ENCODE peak calls at places on chromosomes 5 and 9, in six cellular contexts. H, B, E, O, Y and X are unnamed samples.

GRCh38 chr9:83583151-83584014 is 39.6 kb upstream of the IDNK start:
- DNase-seq in H (peak; percentile 16), B (peak; percentile 63), E (peak; percentile 61), O (peak; percentile 55), Y (peak; percentile 67), X (peak; percentile 75)

GRCh38 chr9:136079211-136079915 is 15.7 kb downstream of the NACC2 start:
- DNase-seq in H (no peak), B (no peak), E (peak; percentile 28), O (no peak), Y (no peak), X (no peak)

GRCh38 chr5:38258319-38259061 is at the start of gene EGFLAM:
- DNase-seq in H (no peak), B (no peak), E (peak; percentile 39), O (peak; percentile 20), Y (no peak), X (no peak)

GRCh38 chr9:136399176-136400037 is 563 bp downstream of the SNAPC4 start:
- DNase-seq in H (peak; percentile 35), B (no peak), E (peak; percentile 59), O (no peak), Y (peak; percentile 23), X (peak; percentile 19)

GRCh38 chr5:1800470-1801060 is 642 bp upstream of the NDUFS6 start:
- DNase-seq in H (peak; percentile 30), B (no peak), E (peak; percentile 58), O (peak; percentile 36), Y (no peak), X (no peak)

GRCh38 chr9:85262333-85262732 is 479.4 kb downstream of the AGTPBP1 start:
- DNase-seq in H (no peak), B (no peak), E (peak; percentile 54), O (no peak), Y (peak; percentile 6), X (no peak)

GRCh38 chr5:1958211-1959010 is 75.7 kb upstream of the IRX4 start:
- DNase-seq in H (no peak), B (no peak), E (no peak), O (no peak), Y (no peak), X (no peak)

GRCh38 chr9:655875-656274 is 185.6 kb upstream of the DMRT1 start:
- DNase-seq in H (no peak), B (peak; percentile 91), E (no peak), O (no peak), Y (peak; percentile 76), X (peak; percentile 6)

GRCh38 chr9:115443890-115444289 is 325.9 kb upstream of the TNC start:
- DNase-seq in H (no peak), B (no peak), E (no peak), O (no peak), Y (no peak), X (no peak)

GRCh38 chr9:95111716-95112115 is 205.8 kb downstream of the FANCC start:
- DNase-seq in H (no peak), B (no peak), E (no peak), O (no peak), Y (no peak), X (no peak)

GRCh38 chr5:142115937-142116614 is 7.5 kb downstream of the NDFIP1 start:
- DNase-seq in H (no peak), B (no peak), E (no peak), O (no peak), Y (peak; percentile 89), X (peak; percentile 22)

GRCh38 chr9:99350461-99350860 is 128.4 kb downstream of the SEC61B start:
- DNase-seq in H (no peak), B (no peak), E (no peak), O (no peak), Y (no peak), X (no peak)

GRCh38 chr9:99349870-99350269 is 127.8 kb downstream of the SEC61B start:
- DNase-seq in H (no peak), B (no peak), E (no peak), O (no peak), Y (no peak), X (no peak)

GRCh38 chr9:99352786-99353185 is 130.7 kb downstream of the SEC61B start:
- DNase-seq in H (no peak), B (no peak), E (no peak), O (no peak), Y (peak; percentile 91), X (no peak)

GRCh38 chr9:99353408-99353807 is 131.3 kb downstream of the SEC61B start:
- DNase-seq in H (no peak), B (no peak), E (peak; percentile 97), O (no peak), Y (peak; percentile 99), X (peak; percentile 90)

DNA sequence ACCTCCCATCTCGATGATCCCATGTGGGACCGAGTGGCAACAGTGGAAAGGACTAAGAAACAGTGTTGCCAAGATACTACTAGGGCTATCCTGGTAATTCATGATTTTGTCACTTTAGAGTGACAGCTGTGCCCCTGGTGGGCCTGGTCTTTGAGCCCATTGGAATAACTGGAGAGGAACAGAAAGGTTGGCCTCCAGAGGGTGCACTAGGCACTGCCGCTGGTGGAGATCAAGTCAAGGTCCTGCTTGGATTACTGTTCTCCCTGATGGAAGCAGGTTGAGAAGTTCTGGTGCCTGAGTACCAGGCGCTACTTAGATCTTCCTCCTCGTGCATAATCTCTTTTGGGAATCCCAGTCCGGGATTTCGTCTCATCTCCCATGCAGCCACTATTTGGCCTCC is 129.6 kb downstream of the SEC61B start:
- DNase-seq in H (no peak), B (no peak), E (no peak), O (no peak), Y (no peak), X (no peak)
- H3K4me3 ChIP-seq in H (no peak overlapping the region), B (no peak overlapping the region), E (no peak overlapping the region), O (no peak overlapping the region), Y (no peak overlapping the region), X (no peak overlapping the region)

GRCh38 chr5:81850932-81851331 is 100.0 kb upstream of the SSBP2 start:
- DNase-seq in H (no peak), B (no peak), E (peak; percentile 33), O (no peak), Y (no peak), X (no peak)
- H3K4me3 ChIP-seq in H (peak overlapping the region; percentile 55), B (no peak overlapping the region), E (peak overlapping the region; percentile 73), O (peak overlapping the region; percentile 44), Y (no peak overlapping the region), X (no peak overlapping the region)

DNA sequence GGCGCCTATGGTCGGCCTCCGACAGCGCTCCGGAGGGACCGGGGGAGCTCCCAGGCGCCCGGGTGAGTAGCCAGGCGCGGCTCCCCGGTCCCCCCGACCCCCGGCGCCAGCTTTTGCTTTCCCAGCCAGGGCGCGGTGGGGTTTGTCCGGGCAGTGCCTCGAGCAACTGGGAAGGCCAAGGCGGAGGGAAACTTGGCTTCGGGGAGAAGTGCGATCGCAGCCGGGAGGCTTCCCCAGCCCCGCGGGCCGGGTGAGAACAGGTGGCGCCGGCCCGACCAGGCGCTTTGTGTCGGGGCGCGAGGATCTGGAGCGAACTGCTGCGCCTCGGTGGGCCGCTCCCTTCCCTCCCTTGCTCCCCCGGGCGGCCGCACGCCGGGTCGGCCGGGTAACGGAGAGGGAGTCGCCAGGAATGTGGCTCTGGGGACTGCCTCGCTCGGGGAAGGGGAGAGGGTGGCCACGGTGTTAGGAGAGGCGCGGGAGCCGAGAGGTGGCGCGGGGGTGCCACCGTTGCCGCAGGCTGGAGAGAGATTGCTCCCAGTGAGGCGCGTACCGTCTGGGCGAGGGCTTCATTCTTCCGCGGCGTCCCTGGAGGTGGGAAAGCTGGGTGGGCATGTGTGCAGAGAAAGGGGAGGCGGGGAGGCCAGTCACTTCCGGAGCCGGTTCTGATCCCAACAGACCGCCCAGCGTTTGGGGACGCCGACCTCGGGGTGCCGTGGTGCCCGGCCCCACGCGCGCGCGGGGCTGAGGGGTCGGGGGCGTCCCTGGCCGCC is 564 bp downstream of the DAPK1 start:
- DNase-seq in H (no peak), B (no peak), E (peak; percentile 53), O (peak; percentile 57), Y (peak; percentile 8), X (no peak)
- H3K4me3 ChIP-seq in H (no peak overlapping the region), B (peak overlapping the region; percentile 51), E (peak overlapping the region; percentile 83), O (peak overlapping the region; percentile 88), Y (peak overlapping the region; percentile 34), X (peak overlapping the region; percentile 54)

DNA sequence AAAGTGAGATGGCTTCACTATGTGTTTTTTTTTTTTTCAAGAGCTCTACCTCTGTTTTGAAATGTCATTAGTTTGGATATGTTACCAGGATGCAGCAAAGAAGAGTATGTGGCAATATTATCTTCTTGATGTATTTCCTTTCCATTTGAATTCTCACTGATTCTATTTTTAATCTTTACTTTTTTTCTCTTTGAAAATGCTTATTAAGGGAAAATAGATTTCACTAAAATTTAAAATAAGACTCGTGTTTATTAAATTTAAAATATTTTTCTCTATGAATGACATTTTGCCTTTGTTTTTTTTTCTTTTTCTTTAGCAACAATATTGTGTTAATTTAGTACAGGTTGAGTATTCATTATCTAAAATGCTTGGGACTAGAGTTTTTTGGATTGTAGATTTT is 29.2 kb downstream of the TENT2 start:
- DNase-seq in H (no peak), B (no peak), E (no peak), O (no peak), Y (no peak), X (no peak)
- H3K4me3 ChIP-seq in H (no peak overlapping the region), B (no peak overlapping the region), E (no peak overlapping the region), O (no peak overlapping the region), Y (no peak overlapping the region), X (no peak overlapping the region)